ENCODE peak calls at places on chromosome 15, in seven cellular contexts. One of them, this sample, is unnamed.

GRCh38 chr15:100908466-100908865 is 10.7 kb upstream of the LRRK1 start:
- DNase-seq in tibial artery: no peak
- DNase-seq in naive thymus-derived CD8-positive, alpha-beta T cell: no peak
- DNase-seq in uterus: no peak
- DNase-seq in Right ventricle myocardium superior: no peak
- DNase-seq in substantia nigra: no peak
- DNase-seq in sigmoid colon: no peak
- DNase-seq in this sample: no peak

GRCh38 chr15:90059208-90059985 is 42.9 kb downstream of the IDH2 start:
- DNase-seq in tibial artery: peak; percentile 86
- DNase-seq in naive thymus-derived CD8-positive, alpha-beta T cell: peak; percentile 34
- DNase-seq in uterus: no peak
- DNase-seq in Right ventricle myocardium superior: peak; percentile 87
- DNase-seq in substantia nigra: peak; percentile 69
- DNase-seq in sigmoid colon: peak; percentile 82
- DNase-seq in this sample: peak; percentile 97

GRCh38 chr15:64162869-64163661 is at the start of gene PPIB:
- DNase-seq in tibial artery: peak; percentile 99
- DNase-seq in naive thymus-derived CD8-positive, alpha-beta T cell: peak; percentile 91
- DNase-seq in uterus: peak; percentile 98
- DNase-seq in Right ventricle myocardium superior: peak; percentile 99
- DNase-seq in substantia nigra: peak; percentile 97
- DNase-seq in sigmoid colon: peak; percentile 99
- DNase-seq in this sample: peak; percentile 91

GRCh38 chr15:79610021-79610420 is 177.9 kb downstream of the MINAR1 start:
- DNase-seq in tibial artery: no peak
- DNase-seq in naive thymus-derived CD8-positive, alpha-beta T cell: no peak
- DNase-seq in uterus: no peak
- DNase-seq in Right ventricle myocardium superior: no peak
- DNase-seq in substantia nigra: no peak
- DNase-seq in sigmoid colon: no peak
- DNase-seq in this sample: no peak

GRCh38 chr15:95470997-95471692 is 859.4 kb upstream of the NR2F2 start:
- DNase-seq in tibial artery: no peak
- DNase-seq in naive thymus-derived CD8-positive, alpha-beta T cell: no peak
- DNase-seq in uterus: no peak
- DNase-seq in Right ventricle myocardium superior: no peak
- DNase-seq in substantia nigra: no peak
- DNase-seq in sigmoid colon: no peak
- DNase-seq in this sample: no peak

GRCh38 chr15:63860161-63860954 is 26.6 kb upstream of the HERC1 start:
- DNase-seq in tibial artery: no peak
- DNase-seq in naive thymus-derived CD8-positive, alpha-beta T cell: peak; percentile 51
- DNase-seq in uterus: no peak
- DNase-seq in Right ventricle myocardium superior: no peak
- DNase-seq in substantia nigra: no peak
- DNase-seq in sigmoid colon: no peak
- DNase-seq in this sample: no peak

GRCh38 chr15:29058903-29059539 is 173.2 kb downstream of the APBA2 start:
- DNase-seq in tibial artery: no peak
- DNase-seq in naive thymus-derived CD8-positive, alpha-beta T cell: no peak
- DNase-seq in uterus: no peak
- DNase-seq in Right ventricle myocardium superior: no peak
- DNase-seq in substantia nigra: no peak
- DNase-seq in sigmoid colon: peak; percentile 10
- DNase-seq in this sample: no peak

GRCh38 chr15:41559489-41560177 is 621 bp downstream of the TYRO3 start:
- DNase-seq in tibial artery: no peak
- DNase-seq in naive thymus-derived CD8-positive, alpha-beta T cell: no peak
- DNase-seq in uterus: peak; percentile 32
- DNase-seq in Right ventricle myocardium superior: peak; percentile 48
- DNase-seq in substantia nigra: peak; percentile 38
- DNase-seq in sigmoid colon: no peak
- DNase-seq in this sample: no peak

GRCh38 chr15:52262364-52262763 is 33.2 kb downstream of the MYO5C start:
- DNase-seq in tibial artery: no peak
- DNase-seq in naive thymus-derived CD8-positive, alpha-beta T cell: no peak
- DNase-seq in uterus: no peak
- DNase-seq in Right ventricle myocardium superior: no peak
- DNase-seq in substantia nigra: no peak
- DNase-seq in sigmoid colon: no peak
- DNase-seq in this sample: no peak

GRCh38 chr15:73069109-73069508 is 16.8 kb downstream of the NEO1 start:
- DNase-seq in tibial artery: no peak
- DNase-seq in naive thymus-derived CD8-positive, alpha-beta T cell: no peak
- DNase-seq in uterus: no peak
- DNase-seq in Right ventricle myocardium superior: no peak
- DNase-seq in substantia nigra: no peak
- DNase-seq in sigmoid colon: no peak
- DNase-seq in this sample: no peak

GRCh38 chr15:64772964-64773363 is 2.4 kb downstream of the RBPMS2 start:
- DNase-seq in tibial artery: no peak
- DNase-seq in naive thymus-derived CD8-positive, alpha-beta T cell: no peak
- DNase-seq in uterus: no peak
- DNase-seq in Right ventricle myocardium superior: no peak
- DNase-seq in substantia nigra: no peak
- DNase-seq in sigmoid colon: no peak
- DNase-seq in this sample: no peak

GRCh38 chr15:82739086-82739485 is 29.4 kb upstream of the AP3B2 start:
- DNase-seq in tibial artery: no peak
- DNase-seq in naive thymus-derived CD8-positive, alpha-beta T cell: no peak
- DNase-seq in uterus: no peak
- DNase-seq in Right ventricle myocardium superior: no peak
- DNase-seq in substantia nigra: no peak
- DNase-seq in sigmoid colon: no peak
- DNase-seq in this sample: no peak

GRCh38 chr15:80611543-80612080 is 83.5 kb upstream of the ABHD17C start:
- DNase-seq in tibial artery: no peak
- DNase-seq in naive thymus-derived CD8-positive, alpha-beta T cell: no peak
- DNase-seq in uterus: no peak
- DNase-seq in Right ventricle myocardium superior: no peak
- DNase-seq in substantia nigra: no peak
- DNase-seq in sigmoid colon: no peak
- DNase-seq in this sample: no peak

GRCh38 chr15:79724312-79724711 is 172.5 kb downstream of the MTHFS start:
- DNase-seq in tibial artery: no peak
- DNase-seq in naive thymus-derived CD8-positive, alpha-beta T cell: no peak
- DNase-seq in uterus: no peak
- DNase-seq in Right ventricle myocardium superior: no peak
- DNase-seq in substantia nigra: no peak
- DNase-seq in sigmoid colon: no peak
- DNase-seq in this sample: no peak

GRCh38 chr15:56568466-56569167 is 103.7 kb upstream of the MNS1 start:
- DNase-seq in tibial artery: no peak
- DNase-seq in naive thymus-derived CD8-positive, alpha-beta T cell: no peak
- DNase-seq in uterus: no peak
- DNase-seq in Right ventricle myocardium superior: no peak
- DNase-seq in substantia nigra: no peak
- DNase-seq in sigmoid colon: no peak
- DNase-seq in this sample: no peak

GRCh38 chr15:29770796-29771195 is 51.5 kb downstream of the TJP1 start:
- DNase-seq in tibial artery: no peak
- DNase-seq in naive thymus-derived CD8-positive, alpha-beta T cell: no peak
- DNase-seq in uterus: no peak
- DNase-seq in Right ventricle myocardium superior: no peak
- DNase-seq in substantia nigra: no peak
- DNase-seq in sigmoid colon: no peak
- DNase-seq in this sample: no peak

GRCh38 chr15:57160823-57161560 is 215.3 kb upstream of the CGNL1 start:
- DNase-seq in tibial artery: no peak
- DNase-seq in naive thymus-derived CD8-positive, alpha-beta T cell: no peak
- DNase-seq in uterus: no peak
- DNase-seq in Right ventricle myocardium superior: no peak
- DNase-seq in substantia nigra: no peak
- DNase-seq in sigmoid colon: no peak
- DNase-seq in this sample: no peak

GRCh38 chr15:45439521-45439931 is 61.2 kb upstream of the GATM start:
- DNase-seq in tibial artery: no peak
- DNase-seq in naive thymus-derived CD8-positive, alpha-beta T cell: no peak
- DNase-seq in uterus: no peak
- DNase-seq in Right ventricle myocardium superior: no peak
- DNase-seq in substantia nigra: no peak
- DNase-seq in sigmoid colon: no peak
- DNase-seq in this sample: no peak

GRCh38 chr15:42070276-42070965 is 23.9 kb downstream of the PLA2G4D start:
- DNase-seq in tibial artery: peak; percentile 62
- DNase-seq in naive thymus-derived CD8-positive, alpha-beta T cell: no peak
- DNase-seq in uterus: no peak
- DNase-seq in Right ventricle myocardium superior: no peak
- DNase-seq in substantia nigra: no peak
- DNase-seq in sigmoid colon: no peak
- DNase-seq in this sample: no peak

GRCh38 chr15:31433101-31433500 is 106.5 kb downstream of the KLF13 start:
- DNase-seq in tibial artery: no peak
- DNase-seq in naive thymus-derived CD8-positive, alpha-beta T cell: no peak
- DNase-seq in uterus: no peak
- DNase-seq in Right ventricle myocardium superior: no peak
- DNase-seq in substantia nigra: no peak
- DNase-seq in sigmoid colon: no peak
- DNase-seq in this sample: no peak

GRCh38 chr15:90160781-90161727 is 40.1 kb upstream of the SEMA4B start:
- DNase-seq in tibial artery: no peak
- DNase-seq in naive thymus-derived CD8-positive, alpha-beta T cell: no peak
- DNase-seq in uterus: peak; percentile 16
- DNase-seq in Right ventricle myocardium superior: no peak
- DNase-seq in substantia nigra: no peak
- DNase-seq in sigmoid colon: no peak
- DNase-seq in this sample: no peak

GRCh38 chr15:31328425-31328998 is 1.9 kb downstream of the KLF13 start:
- DNase-seq in tibial artery: no peak
- DNase-seq in naive thymus-derived CD8-positive, alpha-beta T cell: peak; percentile 74
- DNase-seq in uterus: no peak
- DNase-seq in Right ventricle myocardium superior: peak; percentile 74
- DNase-seq in substantia nigra: no peak
- DNase-seq in sigmoid colon: no peak
- DNase-seq in this sample: no peak

GRCh38 chr15:40756938-40757337 is 1.9 kb upstream of the RMDN3 start:
- DNase-seq in tibial artery: no peak
- DNase-seq in naive thymus-derived CD8-positive, alpha-beta T cell: no peak
- DNase-seq in uterus: no peak
- DNase-seq in Right ventricle myocardium superior: no peak
- DNase-seq in substantia nigra: no peak
- DNase-seq in sigmoid colon: no peak
- DNase-seq in this sample: no peak

GRCh38 chr15:88108991-88109390 is 147.5 kb downstream of the NTRK3 start:
- DNase-seq in tibial artery: no peak
- DNase-seq in naive thymus-derived CD8-positive, alpha-beta T cell: no peak
- DNase-seq in uterus: no peak
- DNase-seq in Right ventricle myocardium superior: no peak
- DNase-seq in substantia nigra: no peak
- DNase-seq in sigmoid colon: no peak
- DNase-seq in this sample: no peak

GRCh38 chr15:93158104-93158503 is 69.1 kb upstream of the RGMA start:
- DNase-seq in tibial artery: no peak
- DNase-seq in naive thymus-derived CD8-positive, alpha-beta T cell: no peak
- DNase-seq in uterus: no peak
- DNase-seq in Right ventricle myocardium superior: no peak
- DNase-seq in substantia nigra: no peak
- DNase-seq in sigmoid colon: no peak
- DNase-seq in this sample: no peak